ENCODE peak calls at places on chromosomes 2 and 18, in four cellular contexts. H is heart right ventricle, V is fibroblast of pulmonary artery, W is spleen. B is an unnamed sample.

GRCh38 chr18:38956068-38956467 is 1390.5 kb upstream of the CELF4 start:
- DNase-seq in W (no peak), H (no peak), V (no peak), B (no peak)

GRCh38 chr2:125386074-125386473 is 1269.9 kb upstream of the GYPC start:
- DNase-seq in H (no peak), W (no peak), V (no peak), B (no peak)

GRCh38 chr2:72762276-72762675 is 63.6 kb downstream of the EXOC6B start:
- DNase-seq in V (no peak), H (no peak), W (no peak), B (no peak)

GRCh38 chr2:189218236-189218635 is 38.7 kb upstream of the COL5A2 start:
- DNase-seq in W (no peak), H (no peak), V (peak; percentile 46), B (no peak)

GRCh38 chr2:62042400-62042799 is 136.9 kb downstream of the COMMD1 start:
- DNase-seq in W (no peak), V (no peak), H (no peak), B (no peak)

GRCh38 chr2:170313636-170314348 is 135.8 kb downstream of the MYO3B start:
- DNase-seq in W (no peak), H (no peak), V (no peak), B (no peak)

GRCh38 chr2:236663671-236664101 is 94.1 kb downstream of the ACKR3 start:
- DNase-seq in W (no peak), H (no peak), V (peak; percentile 69), B (no peak)

GRCh38 chr18:58831610-58832009 is 33.1 kb upstream of the ZNF532 start:
- DNase-seq in V (peak; percentile 67), H (no peak), W (no peak), B (no peak)

GRCh38 chr2:17309741-17310339 is 208.4 kb downstream of the RAD51AP2 start:
- DNase-seq in W (no peak), H (no peak), V (peak; percentile 58), B (peak; percentile 73)

GRCh38 chr2:101253713-101254085 is 1.0 kb downstream of the CNOT11 start:
- DNase-seq in H (no peak), W (no peak), V (no peak), B (no peak)

GRCh38 chr2:163213699-163214098 is 375.1 kb upstream of the KCNH7 start:
- DNase-seq in V (peak; percentile 56), H (no peak), W (no peak), B (no peak)

GRCh38 chr2:99970292-99970868 is 172.0 kb downstream of the AFF3 start:
- DNase-seq in V (no peak), H (no peak), W (no peak), B (no peak)

GRCh38 chr2:104769096-104769495 is 84.8 kb upstream of the POU3F3 start:
- DNase-seq in W (no peak), H (no peak), V (peak; percentile 56), B (no peak)

GRCh38 chr2:227411990-227412350 is 24.2 kb upstream of the SCYGR1 start:
- DNase-seq in H (no peak), W (no peak), V (no peak), B (no peak)

GRCh38 chr2:224308267-224308911 is 93.5 kb downstream of the FAM124B start:
- DNase-seq in H (no peak), W (no peak), V (no peak), B (no peak)

GRCh38 chr18:267380-267687 is 513 bp downstream of the THOC1 start:
- DNase-seq in H (no peak), W (no peak), V (no peak), B (no peak)

GRCh38 chr2:69639246-69639645 is 4.3 kb downstream of the AAK1 start:
- DNase-seq in W (no peak), H (no peak), V (no peak), B (no peak)

GRCh38 chr18:60493066-60493465 is 120.5 kb upstream of the MC4R start:
- DNase-seq in V (no peak), W (no peak), H (no peak), B (no peak)

GRCh38 chr2:2270808-2271415 is 60.2 kb downstream of the MYT1L start:
- DNase-seq in V (no peak), W (no peak), H (no peak), B (no peak)

GRCh38 chr18:54359233-54359632 is 1.5 kb downstream of the C18orf54 start:
- DNase-seq in W (no peak), H (no peak), V (peak; percentile 22), B (no peak)

GRCh38 chr2:36357506-36358316 is 2.1 kb downstream of the CRIM1 start:
- DNase-seq in V (peak; percentile 85), W (peak; percentile 81), H (peak; percentile 38), B (peak; percentile 45)

GRCh38 chr2:84302513-84303412 is 156.3 kb downstream of the SUCLG1 start:
- DNase-seq in H (no peak), V (peak; percentile 57), W (no peak), B (peak; percentile 63)

GRCh38 chr2:1162768-1163584 is 212.3 kb downstream of the SNTG2 start:
- DNase-seq in V (no peak), W (no peak), H (no peak), B (peak; percentile 20)

GRCh38 chr2:33581857-33582256 is 17.2 kb downstream of the FAM98A start:
- DNase-seq in H (no peak), W (no peak), V (no peak), B (no peak)

GRCh38 chr18:43830905-43831304 is 553.6 kb upstream of the SYT4 start:
- DNase-seq in V (no peak), W (no peak), H (no peak), B (no peak)

GRCh38 chr2:56770490-56770889 is 586.7 kb downstream of the CCDC85A start:
- DNase-seq in H (no peak), V (peak; percentile 53), W (no peak), B (no peak)

GRCh38 chr18:78090584-78090983 is 840.9 kb downstream of the GALR1 start:
- DNase-seq in V (no peak), W (no peak), H (no peak), B (no peak)

GRCh38 chr2:228630786-228631185 is 449.3 kb upstream of the SPHKAP start:
- DNase-seq in V (no peak), W (no peak), H (no peak), B (no peak)

GRCh38 chr2:177584293-177584692 is 191.7 kb downstream of the AGPS start:
- DNase-seq in H (no peak), V (no peak), W (no peak), B (no peak)

GRCh38 chr2:241951920-241952319 is 82.4 kb downstream of the RTP5 start:
- DNase-seq in H (no peak), V (no peak), W (peak; percentile 60), B (no peak)
- TF ChIP-seq CTCF in H (no peak), V (no peak), W (no peak), B (no peak)

GRCh38 chr18:70172225-70172624 is 33.3 kb downstream of the RTTN start:
- DNase-seq in V (peak; percentile 57), H (no peak), W (no peak), B (no peak)
- TF ChIP-seq CTCF in V (peak; percentile 55), H (peak; percentile 40), W (no peak), B (no peak)

DNA sequence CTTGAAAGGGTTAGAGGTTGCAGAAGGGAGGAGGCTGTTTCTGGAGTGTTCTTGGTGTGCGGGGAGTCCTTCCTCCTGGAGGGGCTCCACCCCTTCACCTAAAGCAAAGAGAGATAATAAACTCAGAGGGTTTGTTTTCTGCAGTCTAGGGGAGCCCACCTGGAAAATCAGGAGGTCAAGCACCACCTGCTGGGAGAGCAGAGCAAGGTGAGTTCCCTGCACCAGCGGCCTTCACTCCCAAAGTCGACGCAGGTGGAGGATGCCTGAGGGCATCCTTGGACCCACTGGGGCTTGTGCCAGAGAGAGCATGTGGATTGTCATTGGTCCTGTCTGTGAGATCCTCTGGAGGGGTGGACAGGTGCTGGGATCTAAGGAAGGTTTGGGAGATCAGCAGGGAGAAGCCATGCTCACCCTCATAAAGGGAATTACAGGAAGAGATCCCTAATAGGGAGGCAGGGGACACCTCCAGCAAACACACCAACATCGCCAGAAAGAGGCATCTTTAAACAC is 116.7 kb downstream of the KCNF1 start:
- DNase-seq in H (no peak), V (no peak), W (no peak), B (no peak)
- TF ChIP-seq CTCF in H (peak; percentile 28), V (no peak), W (no peak), B (no peak)

DNA sequence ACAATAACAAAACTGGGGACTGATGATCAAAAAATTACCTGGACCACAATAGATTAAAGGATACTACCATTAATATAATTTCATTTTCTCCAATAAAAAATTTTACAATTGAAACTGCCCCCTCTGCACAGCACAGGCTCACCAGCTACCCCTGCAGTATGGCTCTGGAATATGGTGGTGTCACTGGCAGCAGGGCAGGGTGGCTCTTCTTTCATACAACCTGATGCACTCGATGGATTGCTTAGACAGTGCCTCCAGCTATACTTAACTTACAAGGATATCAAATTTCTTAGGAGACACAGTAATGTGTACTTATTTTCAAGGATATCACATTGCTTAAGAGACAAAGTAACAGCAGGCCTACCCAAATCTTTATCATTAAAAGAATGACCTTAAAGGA is 124.0 kb downstream of the PRELID3A start:
- DNase-seq in W (no peak), H (no peak), V (no peak), B (no peak)
- TF ChIP-seq CTCF in W (no peak), H (no peak), V (peak; percentile 11), B (no peak)

GRCh38 chr2:218879881-218880748 is 537 bp upstream of the WNT10A start:
- DNase-seq in W (peak; percentile 96), V (no peak), H (no peak), B (no peak)
- TF ChIP-seq CTCF in W (no peak), V (no peak), H (no peak), B (no peak)

DNA sequence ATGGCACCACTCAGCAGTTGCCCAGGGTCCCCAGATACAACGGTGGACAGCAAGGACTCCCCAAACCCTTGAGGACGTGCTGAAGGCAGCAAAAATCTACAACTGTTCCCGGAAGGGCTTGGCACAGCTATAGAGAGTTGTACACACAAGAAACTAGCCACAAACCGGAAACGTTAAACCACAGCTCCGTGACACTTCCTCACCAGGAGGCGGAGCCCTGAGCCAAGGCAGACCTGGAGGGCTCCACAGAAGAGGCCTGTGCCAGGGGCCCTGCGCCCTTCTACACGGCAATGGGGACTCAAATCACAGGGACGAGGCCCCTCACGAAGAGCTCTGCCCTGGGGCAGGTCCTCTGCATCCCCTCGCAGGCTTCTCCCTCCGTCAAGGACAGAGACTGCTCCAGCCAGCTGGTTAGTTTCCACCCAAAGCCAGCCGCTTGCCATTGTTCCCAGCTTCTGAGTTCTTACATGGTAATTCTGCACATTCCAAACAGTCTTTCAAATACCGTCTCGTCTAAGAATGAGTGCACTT is 133.3 kb downstream of the HDAC4 start:
- DNase-seq in W (peak; percentile 96), V (peak; percentile 82), H (peak; percentile 65), B (no peak)
- TF ChIP-seq CTCF in W (peak; percentile 75), V (peak; percentile 28), H (peak; percentile 39), B (no peak)

GRCh38 chr18:51559902-51560287 is 362.4 kb upstream of the MEX3C start:
- DNase-seq in H (no peak), W (no peak), V (peak; percentile 22), B (no peak)
- TF ChIP-seq CTCF in H (peak; percentile 13), W (no peak), V (peak; percentile 24), B (no peak)

GRCh38 chr2:148813603-148814065 is 61.4 kb upstream of the KIF5C start:
- DNase-seq in W (peak; percentile 77), H (no peak), V (no peak), B (peak; percentile 28)
- TF ChIP-seq CTCF in W (peak; percentile 29), H (no peak), V (no peak), B (peak; percentile 48)

GRCh38 chr2:52976132-52976949 is 791.3 kb upstream of the CHAC2 start:
- DNase-seq in H (no peak), V (peak; percentile 19), W (no peak), B (peak; percentile 46)
- TF ChIP-seq CTCF in H (peak; percentile 27), V (peak; percentile 67), W (no peak), B (peak; percentile 47)